ENCODE peak calls at places on chromosomes 13 and 19, in ten cellular contexts. M is fibroblast of lung, H is hepatocyte, E is MM.1S, J is A549, Z is mesendoderm, R is neuronal stem cell, C is IMR-90, V is trophoblast cell, K is neural progenitor cell. N is an unnamed sample.

GRCh38 chr13:86856996-86857395 is 814.2 kb upstream of the SLITRK5 start:
- DNase-seq in M (peak), H (no peak), Z (peak), J (no peak), E (no peak), K (no peak), R (no peak), C (peak), V (no peak), N (peak)

GRCh38 chr19:10861118-10861651 is 10.2 kb upstream of the CARM1 start:
- DNase-seq in K (peak), J (peak), E (no peak), V (no peak), Z (peak), H (no peak), C (no peak), M (no peak), R (no peak), N (peak)

GRCh38 chr13:30111810-30112209 is 195.5 kb downstream of the KATNAL1 start:
- DNase-seq in E (no peak), K (no peak), J (peak), H (no peak), M (no peak), R (no peak), C (no peak), V (no peak), Z (peak), N (no peak)

GRCh38 chr19:38079926-38080380 is 144.1 kb downstream of the DPF1 start:
- DNase-seq in Z (peak), H (no peak), V (no peak), C (peak), K (no peak), J (peak), E (peak), M (peak), R (no peak), N (peak)

GRCh38 chr13:75715598-75716523 is 79.7 kb downstream of the LMO7 start:
- DNase-seq in H (no peak), R (no peak), E (peak), K (no peak), C (no peak), Z (no peak), M (no peak), J (no peak), V (no peak), N (no peak)

GRCh38 chr13:49669735-49670309 is 21.5 kb downstream of the EBPL start:
- DNase-seq in M (peak), C (peak), Z (peak), J (peak), R (peak), V (peak), K (peak), H (peak), E (peak), N (peak)

GRCh38 chr19:29442910-29443309 is 82.9 kb upstream of the VSTM2B start:
- DNase-seq in K (no peak), V (no peak), E (no peak), R (no peak), J (no peak), H (no peak), Z (no peak), M (no peak), C (no peak), N (no peak)

GRCh38 chr19:15379996-15380647 is 535 bp upstream of the AKAP8 start:
- DNase-seq in E (peak), Z (peak), J (peak), R (no peak), K (no peak), C (peak), M (peak), V (peak), H (peak), N (peak)

GRCh38 chr19:41711376-41712261 is 3.2 kb downstream of the CEACAM5 start:
- DNase-seq in C (no peak), R (no peak), K (no peak), H (no peak), M (no peak), E (no peak), V (no peak), Z (no peak), J (no peak), N (no peak)

GRCh38 chr13:100533588-100534041 is 55.0 kb downstream of the GGACT start:
- DNase-seq in M (no peak), K (no peak), Z (no peak), C (no peak), V (no peak), H (no peak), R (no peak), J (no peak), E (no peak), N (no peak)

GRCh38 chr13:99496322-99497142 is 4.7 kb upstream of the TM9SF2 start:
- DNase-seq in Z (peak), H (no peak), K (no peak), C (peak), R (no peak), J (peak), E (peak), M (peak), V (no peak), N (peak)

GRCh38 chr13:59829690-59830089 is 334.0 kb downstream of the DIAPH3 start:
- DNase-seq in H (no peak), J (no peak), R (no peak), Z (no peak), C (peak), V (no peak), M (peak), E (no peak), K (no peak), N (no peak)

GRCh38 chr19:45571457-45572220 is 13.0 kb downstream of the OPA3 start:
- DNase-seq in R (no peak), Z (no peak), C (no peak), H (no peak), J (no peak), M (no peak), K (no peak), V (no peak), E (no peak), N (no peak)

GRCh38 chr13:107721436-107721835 is 493.9 kb downstream of the LIG4 start:
- DNase-seq in V (no peak), M (no peak), K (no peak), J (no peak), Z (no peak), R (no peak), C (no peak), E (no peak), H (no peak), N (no peak)

GRCh38 chr19:33676999-33677665 is 55.4 kb downstream of the CHST8 start:
- DNase-seq in E (no peak), J (no peak), V (no peak), K (no peak), R (no peak), Z (no peak), M (no peak), C (no peak), H (no peak), N (no peak)

GRCh38 chr19:35822579-35822978 is 9.9 kb upstream of the PRODH2 start:
- DNase-seq in C (no peak), Z (no peak), J (peak), R (no peak), E (no peak), K (no peak), M (no peak), V (no peak), H (no peak), N (no peak)

GRCh38 chr19:53960187-53960586 is 2.5 kb upstream of the CACNG8 start:
- DNase-seq in C (no peak), K (peak), M (no peak), V (no peak), E (no peak), H (no peak), R (no peak), Z (no peak), J (no peak), N (no peak)
- H3K4me2 ChIP-seq in C (no peak), K (peak), M (no peak), V (no peak), E (no peak), H (no peak), R (peak), Z (peak), J (no peak), N (peak)

DNA sequence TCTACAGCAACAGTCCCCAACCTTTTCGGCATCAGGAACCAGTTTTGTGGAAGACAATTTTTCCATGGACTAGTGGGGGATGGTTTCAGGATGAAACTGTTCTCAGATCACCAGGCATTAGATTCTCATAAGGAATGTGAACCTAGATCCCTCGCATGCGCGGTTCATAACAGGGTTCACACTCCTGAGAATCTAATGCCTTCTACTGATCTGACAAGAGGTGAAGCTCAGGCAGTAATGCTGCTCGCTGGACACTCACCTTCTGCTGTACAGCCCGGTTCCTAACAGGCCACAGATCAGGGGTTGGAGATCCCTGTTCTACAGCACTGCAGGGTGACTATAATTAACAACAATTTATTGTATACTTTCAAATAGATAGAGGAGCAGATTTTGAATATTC is 21.9 kb downstream of the USP12 start:
- DNase-seq in Z (no peak), C (no peak), K (no peak), J (no peak), M (no peak), R (no peak), E (no peak), H (no peak), V (no peak), N (no peak)
- H3K4me2 ChIP-seq in Z (no peak), C (no peak), K (no peak), J (no peak), M (no peak), R (no peak), E (no peak), H (no peak), V (no peak), N (no peak)

DNA sequence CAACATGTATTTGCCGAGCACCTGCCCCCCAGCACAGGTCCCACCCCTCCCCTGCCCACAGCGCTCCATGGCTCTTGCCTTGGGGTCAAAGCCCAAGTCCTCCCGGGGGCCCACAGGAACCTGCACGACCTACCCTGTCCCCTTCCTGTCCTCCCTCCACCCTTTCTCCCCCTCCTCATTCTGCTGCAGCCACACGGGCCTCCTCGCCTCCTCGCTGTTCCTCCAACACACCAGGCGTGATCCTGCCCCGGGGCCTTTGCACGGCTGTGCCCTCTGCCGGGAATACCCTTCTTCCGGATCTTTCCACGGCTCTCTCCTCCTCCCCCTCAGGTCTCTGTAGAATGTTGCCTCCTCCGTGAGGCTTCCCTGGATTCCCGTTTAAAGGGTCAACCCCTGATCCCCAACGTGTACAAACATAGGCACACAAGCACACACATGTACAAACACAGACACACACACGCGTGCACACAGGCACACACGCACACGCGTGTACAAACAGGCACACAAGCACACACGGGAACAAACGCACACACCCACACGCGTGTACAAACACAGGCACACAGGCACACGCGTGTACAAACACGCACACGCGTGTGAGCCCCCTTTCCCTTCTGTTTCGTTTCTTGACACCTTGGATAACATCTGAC is 2.8 kb downstream of the MADCAM1 start:
- DNase-seq in M (no peak), V (no peak), K (no peak), E (no peak), J (no peak), H (peak), R (no peak), C (no peak), Z (no peak), N (no peak)
- H3K4me2 ChIP-seq in M (no peak), V (no peak), K (no peak), E (no peak), J (no peak), H (no peak), R (no peak), C (no peak), Z (no peak), N (no peak)

GRCh38 chr19:2561221-2561620 is 85.3 kb downstream of the GADD45B start:
- DNase-seq in Z (no peak), C (no peak), E (no peak), H (no peak), V (no peak), K (no peak), R (no peak), J (no peak), M (no peak), N (no peak)

GRCh38 chr19:2557093-2557440 is 81.1 kb downstream of the GADD45B start:
- DNase-seq in C (no peak), Z (no peak), M (no peak), E (no peak), R (no peak), V (no peak), K (no peak), H (no peak), J (no peak), N (no peak)

GRCh38 chr19:2560369-2560768 is 84.4 kb downstream of the GADD45B start:
- DNase-seq in M (no peak), E (no peak), V (no peak), J (no peak), H (no peak), C (no peak), Z (no peak), K (no peak), R (no peak), N (no peak)

GRCh38 chr19:2558543-2558942 is 82.6 kb downstream of the GADD45B start:
- DNase-seq in C (no peak), E (no peak), V (no peak), Z (no peak), M (no peak), R (no peak), K (no peak), H (no peak), J (no peak), N (no peak)

DNA sequence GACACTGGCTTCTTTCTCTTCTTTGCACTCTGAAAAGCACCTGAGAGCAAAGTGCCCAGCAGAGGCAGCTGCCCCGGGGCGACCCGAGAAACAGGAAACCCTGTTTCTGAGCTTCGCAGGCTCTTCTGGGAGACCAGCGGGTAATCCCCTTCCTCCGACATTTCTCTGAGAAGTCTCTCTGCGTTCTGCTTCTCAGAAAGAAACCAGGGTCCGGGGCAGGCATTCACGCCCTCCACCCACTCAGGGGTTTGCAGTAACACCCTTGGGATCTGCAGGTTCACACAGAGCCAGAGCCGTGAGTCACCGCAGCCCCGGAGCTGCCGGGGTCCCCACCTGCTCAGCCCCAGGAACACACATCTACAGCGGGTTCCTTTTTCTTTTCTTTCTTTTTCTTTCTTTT is 86.0 kb downstream of the GADD45B start:
- DNase-seq in J (no peak), H (no peak), Z (no peak), V (no peak), R (no peak), K (no peak), C (no peak), E (peak), M (no peak), N (no peak)
- H3K4me2 ChIP-seq in J (no peak), H (no peak), Z (no peak), V (no peak), R (no peak), K (no peak), C (no peak), E (peak), M (no peak), N (no peak)

GRCh38 chr13:19587635-19588300 is 26.4 kb upstream of the TPTE2 start:
- DNase-seq in J (peak), K (no peak), V (no peak), Z (peak), H (peak), C (peak), E (peak), M (peak), R (no peak), N (no peak)

GRCh38 chr13:19591864-19592263 is 30.5 kb upstream of the TPTE2 start:
- DNase-seq in R (no peak), E (no peak), K (no peak), M (no peak), V (no peak), H (no peak), J (no peak), C (no peak), Z (no peak), N (no peak)

GRCh38 chr13:19589312-19589711 is 28.0 kb upstream of the TPTE2 start:
- DNase-seq in E (no peak), R (no peak), C (no peak), K (no peak), V (no peak), J (no peak), Z (no peak), H (no peak), M (no peak), N (no peak)

GRCh38 chr13:19590423-19590822 is 29.1 kb upstream of the TPTE2 start:
- DNase-seq in V (no peak), J (no peak), H (no peak), C (no peak), M (no peak), E (no peak), Z (no peak), K (no peak), R (no peak), N (no peak)

DNA sequence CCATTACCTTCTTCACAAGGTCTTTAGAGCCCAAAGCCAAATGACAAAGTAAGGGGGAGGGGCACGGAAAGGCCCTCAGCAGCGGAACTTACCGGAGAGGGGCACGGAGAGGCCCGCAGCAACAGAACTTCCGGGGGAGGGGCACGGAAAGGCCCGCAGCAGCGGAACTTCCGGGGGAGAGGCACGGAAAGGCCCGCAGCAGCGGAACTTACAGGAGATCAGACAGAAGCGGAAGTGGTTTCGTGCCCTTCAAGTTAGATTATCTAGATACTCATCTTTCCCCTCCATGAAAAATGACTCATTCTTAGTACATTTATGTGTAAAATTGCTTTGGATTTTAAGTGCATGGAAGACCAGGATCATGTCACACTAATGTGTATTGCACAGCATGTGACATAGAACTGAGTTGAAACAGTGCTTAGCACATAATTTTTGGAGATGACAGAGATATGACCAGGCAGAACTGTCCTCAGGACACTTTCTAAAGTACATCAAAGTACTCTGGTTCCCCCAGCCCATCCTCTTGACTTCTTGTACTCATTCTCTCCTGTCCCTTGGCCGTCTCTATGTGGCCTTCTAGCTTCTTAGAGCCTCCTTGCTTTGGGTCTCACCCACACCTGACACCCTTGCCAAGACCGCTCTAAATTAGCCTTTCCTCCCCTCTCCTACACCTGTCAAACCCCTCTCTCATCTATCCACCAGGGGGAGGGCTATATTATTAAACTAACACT is 25.7 kb upstream of the TPTE2 start:
- DNase-seq in K (no peak), V (peak), C (peak), H (no peak), J (no peak), Z (peak), E (peak), R (no peak), M (peak), N (no peak)
- H3K4me2 ChIP-seq in K (no peak), V (no peak), C (peak), H (no peak), J (peak), Z (no peak), E (peak), R (no peak), M (no peak), N (peak)

GRCh38 chr13:46296920-46297319 is 85.2 kb downstream of the LRRC63 start:
- DNase-seq in M (peak), C (peak), J (peak), K (no peak), V (peak), Z (peak), R (no peak), H (peak), E (no peak), N (no peak)
- H3K4me2 ChIP-seq in M (no peak), C (no peak), J (no peak), K (no peak), V (no peak), Z (no peak), R (no peak), H (no peak), E (no peak), N (peak)